ENCODE peak calls at places on chromosomes 4 and X, in five cellular contexts. H, I, D, V and Y are unnamed samples.

GRCh38 chr4:99927566-99927965 is 18.9 kb downstream of the DNAJB14 start:
- DNase-seq in H (no peak), I (no peak), D (no peak), V (no peak), Y (no peak)

GRCh38 chrX:23493941-23494374 is 159.3 kb downstream of the PTCHD1 start:
- DNase-seq in H (no peak), I (no peak), D (no peak), V (no peak), Y (no peak)

GRCh38 chrX:68421651-68422050 is 11.6 kb downstream of the OPHN1 start:
- DNase-seq in H (no peak), I (peak), D (no peak), V (no peak), Y (no peak)

GRCh38 chr4:8762951-8763735 is 108.5 kb downstream of the HMX1 start:
- DNase-seq in H (no peak), I (no peak), D (no peak), V (no peak), Y (no peak)

GRCh38 chr4:152486414-152487389 is 49.2 kb downstream of the FBXW7 start:
- DNase-seq in H (no peak), I (no peak), D (no peak), V (no peak), Y (peak)

GRCh38 chr4:92334716-92335350 is 31.1 kb downstream of the GRID2 start:
- DNase-seq in H (no peak), I (no peak), D (no peak), V (no peak), Y (no peak)

GRCh38 chr4:21882050-21882839 is 66.3 kb downstream of the KCNIP4 start:
- DNase-seq in H (no peak), I (peak), D (no peak), V (no peak), Y (no peak)

GRCh38 chr4:178165251-178165650 is 723.0 kb upstream of the AGA start:
- DNase-seq in H (no peak), I (no peak), D (no peak), V (no peak), Y (no peak)

GRCh38 chr4:93384897-93385296 is 443.7 kb upstream of the ATOH1 start:
- DNase-seq in H (no peak), I (peak), D (no peak), V (no peak), Y (no peak)

GRCh38 chr4:189511581-189511980 is 429.1 kb upstream of the FRG1 start:
- DNase-seq in H (no peak), I (no peak), D (no peak), V (no peak), Y (no peak)

DNA sequence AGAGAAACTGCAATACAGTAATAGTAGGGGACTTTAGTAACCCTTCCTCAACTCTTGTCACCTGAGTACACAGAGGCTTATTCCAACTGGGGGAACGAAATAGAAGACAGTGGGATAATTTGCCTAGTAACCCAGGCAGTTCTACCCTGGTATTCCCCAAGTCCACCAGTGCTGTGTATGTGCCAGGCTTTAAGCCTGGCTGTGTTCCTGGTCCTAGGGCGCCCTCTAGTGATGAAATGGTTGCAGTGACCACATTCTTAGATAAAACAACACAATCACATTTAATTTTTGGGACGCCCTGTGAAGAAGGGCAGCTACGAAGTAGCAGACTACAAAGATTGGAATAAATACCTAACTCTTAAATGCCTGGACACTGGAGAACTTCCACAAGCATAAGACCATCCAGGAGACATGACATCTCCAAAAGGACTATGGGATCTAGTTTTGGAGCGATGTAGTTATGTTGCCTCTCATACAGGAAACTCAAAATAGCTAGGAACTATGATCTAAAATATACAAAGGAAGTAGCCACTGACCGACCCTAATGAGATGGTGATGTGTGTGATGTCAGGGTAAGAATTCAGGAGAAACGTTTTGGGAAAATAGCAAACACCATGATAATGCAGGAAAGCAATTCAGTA is 288.5 kb upstream of the ZCCHC13 start:
- DNase-seq in H (peak), I (peak), D (peak), V (peak), Y (peak)
- TF ChIP-seq MXI1 in H (no peak), I (no peak), D (no peak), V (no peak), Y (no peak)

GRCh38 chr4:53557601-53558000 is 33.7 kb downstream of the LNX1 start:
- DNase-seq in H (no peak), I (no peak), D (no peak), V (no peak), Y (no peak)

GRCh38 chr4:53562409-53562808 is 28.9 kb downstream of the LNX1 start:
- DNase-seq in H (no peak), I (no peak), D (no peak), V (no peak), Y (no peak)

GRCh38 chr4:53555111-53555510 is 36.2 kb downstream of the LNX1 start:
- DNase-seq in H (no peak), I (no peak), D (no peak), V (no peak), Y (no peak)

GRCh38 chr4:53558981-53559620 is 32.2 kb downstream of the LNX1 start:
- DNase-seq in H (no peak), I (no peak), D (no peak), V (no peak), Y (no peak)

DNA sequence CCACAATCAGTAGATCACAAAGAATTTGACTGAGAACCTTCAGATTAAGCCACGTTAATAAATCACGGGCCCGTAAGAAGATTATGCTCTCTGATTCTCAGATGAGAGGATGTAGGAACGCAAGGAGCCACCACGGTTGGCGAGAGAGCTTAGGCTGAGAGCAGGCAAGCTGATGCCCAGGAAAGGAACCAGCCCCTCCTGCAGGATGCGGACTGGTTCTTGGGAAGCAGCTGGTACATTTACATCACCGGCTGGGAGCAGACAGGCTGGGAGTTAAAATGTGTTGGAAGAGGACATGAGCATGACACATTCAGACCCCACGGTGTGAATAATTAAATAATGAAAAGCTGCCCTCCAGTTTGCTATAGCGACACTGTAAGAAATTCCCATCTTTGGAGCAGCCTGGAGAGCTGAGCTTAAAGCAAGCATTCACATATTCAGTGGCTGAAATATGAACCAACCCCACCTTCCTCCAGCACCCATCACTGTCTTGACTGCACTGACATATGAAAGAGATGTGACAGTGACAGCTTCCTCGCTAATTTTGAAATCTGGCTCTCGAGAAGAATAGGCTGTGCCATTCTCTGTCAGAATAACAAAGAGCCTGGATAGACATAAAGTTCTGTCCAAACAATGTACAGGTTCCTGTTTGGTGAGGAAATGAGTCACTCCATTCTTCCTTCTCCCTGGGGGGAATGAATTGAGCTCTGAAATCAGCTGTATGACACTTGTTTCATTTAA is 33.1 kb downstream of the LNX1 start:
- DNase-seq in H (no peak), I (peak), D (no peak), V (no peak), Y (no peak)
- TF ChIP-seq MXI1 in H (no peak), I (no peak), D (no peak), V (no peak), Y (no peak)

GRCh38 chrX:106171293-106171692 is 3.2 kb downstream of the PWWP3B start:
- DNase-seq in H (no peak), I (no peak), D (no peak), V (no peak), Y (no peak)

GRCh38 chrX:106168107-106168506 is at the start of gene PWWP3B:
- DNase-seq in H (no peak), I (no peak), D (no peak), V (no peak), Y (no peak)

DNA sequence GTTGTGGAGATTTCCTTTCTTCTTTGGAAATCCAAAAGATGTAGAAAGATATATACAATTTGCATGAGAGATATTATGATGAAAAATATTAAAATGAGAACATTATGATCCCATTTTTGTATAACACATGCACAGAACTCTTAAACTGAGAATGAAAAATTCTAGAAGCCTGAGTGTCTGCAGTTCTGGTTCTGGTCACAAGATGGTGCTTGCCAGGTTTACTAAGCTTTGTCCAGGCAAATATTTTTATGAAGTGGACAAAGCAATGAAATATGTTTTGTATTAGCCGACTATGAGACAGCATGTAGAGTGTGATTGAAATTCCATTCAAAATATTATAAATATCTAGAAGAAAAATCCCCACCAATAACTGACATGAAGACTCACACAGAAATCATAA is 2.2 kb downstream of the PWWP3B start:
- DNase-seq in H (peak), I (no peak), D (no peak), V (no peak), Y (no peak)
- TF ChIP-seq MXI1 in H (no peak), I (no peak), D (no peak), V (no peak), Y (no peak)

GRCh38 chrX:69618803-69619202 is 2.9 kb downstream of the EDA start:
- DNase-seq in H (peak), I (peak), D (no peak), V (no peak), Y (peak)
- TF ChIP-seq MXI1 in H (no peak), I (no peak), D (no peak), V (no peak), Y (no peak)

GRCh38 chr4:10741961-10742699 is 57.6 kb upstream of the CLNK start:
- DNase-seq in H (no peak), I (no peak), D (no peak), V (no peak), Y (no peak)

GRCh38 chr4:10750714-10751113 is 66.1 kb upstream of the CLNK start:
- DNase-seq in H (no peak), I (no peak), D (no peak), V (no peak), Y (no peak)

GRCh38 chr4:10746371-10747143 is 62.0 kb upstream of the CLNK start:
- DNase-seq in H (no peak), I (peak), D (no peak), V (no peak), Y (no peak)

GRCh38 chr4:10743357-10743756 is 58.8 kb upstream of the CLNK start:
- DNase-seq in H (no peak), I (no peak), D (no peak), V (peak), Y (no peak)

DNA sequence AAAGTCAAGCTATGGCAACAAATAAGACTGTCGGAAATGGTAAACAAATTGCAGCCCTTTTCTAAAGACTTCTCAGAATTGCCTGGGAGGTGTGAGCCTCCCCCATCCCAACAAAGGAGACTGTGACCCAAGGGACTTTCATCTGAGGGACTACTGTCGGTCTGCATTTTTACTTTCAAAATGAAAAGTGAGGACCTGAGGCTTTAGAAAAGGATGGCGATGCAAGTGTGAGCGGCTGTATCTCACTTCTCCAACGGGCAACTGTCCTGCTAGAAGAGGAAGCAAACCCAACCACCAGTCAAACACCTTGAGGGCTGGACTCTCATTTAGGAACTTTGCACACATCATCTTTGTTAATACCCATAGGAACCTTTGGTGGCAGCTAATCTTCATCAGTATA is 62.6 kb upstream of the CLNK start:
- DNase-seq in H (no peak), I (no peak), D (no peak), V (peak), Y (no peak)
- TF ChIP-seq MXI1 in H (no peak), I (no peak), D (no peak), V (peak), Y (no peak)

DNA sequence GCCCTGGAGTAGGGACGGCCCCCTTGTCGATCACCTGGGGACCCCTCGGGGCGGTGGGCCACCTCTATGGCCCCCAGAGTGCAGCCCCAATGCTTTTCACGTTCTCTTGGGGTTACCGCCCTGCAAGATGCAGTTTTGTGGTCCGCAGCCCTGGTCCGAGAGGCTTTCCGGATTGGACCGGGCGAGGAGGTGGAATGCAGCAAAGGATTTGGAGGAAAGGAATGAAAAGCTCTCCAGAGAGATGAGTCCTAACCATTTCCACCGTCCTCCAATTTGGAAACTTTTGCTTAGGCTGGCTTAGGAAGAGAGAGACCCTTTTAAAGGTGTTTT is 601 bp downstream of the SLC25A43 start:
- DNase-seq in H (no peak), I (no peak), D (no peak), V (no peak), Y (no peak)
- TF ChIP-seq MXI1 in H (no peak), I (no peak), D (no peak), V (no peak), Y (no peak)

DNA sequence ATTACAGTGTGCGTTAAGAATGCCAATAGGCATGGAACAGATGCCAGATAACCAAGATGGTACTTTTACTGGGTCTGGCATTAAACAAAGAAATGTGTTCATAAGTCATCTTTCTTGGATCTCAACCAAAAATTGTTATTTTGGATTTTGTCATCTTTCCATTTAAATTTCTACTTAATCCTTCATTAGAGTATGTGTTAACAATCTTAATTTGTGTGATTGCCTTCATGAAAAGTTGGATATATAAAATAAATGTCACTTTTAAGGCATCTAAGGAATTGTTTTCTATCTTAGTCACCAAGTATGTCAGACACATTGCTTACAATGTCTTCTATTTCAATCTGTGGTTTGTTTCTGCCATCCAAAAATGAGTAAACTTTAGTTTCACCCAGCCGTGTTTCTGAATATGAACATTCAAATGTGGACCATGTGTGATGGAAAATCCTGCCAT is 87.5 kb downstream of the PALLD start:
- DNase-seq in H (no peak), I (peak), D (no peak), V (no peak), Y (no peak)
- TF ChIP-seq MXI1 in H (no peak), I (no peak), D (no peak), V (no peak), Y (no peak)

DNA sequence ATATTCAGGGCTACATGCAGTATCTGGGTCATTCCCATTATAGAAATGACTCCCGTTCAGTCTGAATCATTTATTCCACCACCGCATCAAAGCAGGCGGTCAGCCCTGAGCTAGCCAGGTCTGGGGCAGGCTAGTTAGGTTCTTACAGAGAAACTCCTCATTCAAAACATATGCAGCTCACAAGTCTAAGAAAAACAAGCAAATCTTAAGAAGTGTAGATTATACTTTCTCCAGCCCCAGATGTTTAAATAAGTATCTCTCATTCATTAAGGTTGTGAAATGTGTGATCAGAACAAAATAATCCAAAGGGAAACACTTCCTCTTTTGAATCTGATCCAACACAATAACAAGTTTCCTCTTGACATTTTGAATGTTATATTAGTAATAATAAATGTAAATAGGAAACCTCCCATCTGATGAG is 441.9 kb downstream of the INPP4B start:
- DNase-seq in H (no peak), I (peak), D (no peak), V (no peak), Y (no peak)
- TF ChIP-seq MXI1 in H (no peak), I (no peak), D (no peak), V (no peak), Y (no peak)

GRCh38 chrX:149274516-149275105 is 230.5 kb downstream of the IDS start:
- DNase-seq in H (no peak), I (no peak), D (no peak), V (no peak), Y (no peak)
- TF ChIP-seq MXI1 in H (no peak), I (no peak), D (no peak), V (no peak), Y (no peak)

GRCh38 chr4:76689079-76689817 is 208.7 kb downstream of the SOWAHB start:
- DNase-seq in H (peak), I (peak), D (no peak), V (no peak), Y (no peak)
- TF ChIP-seq MXI1 in H (peak), I (peak), D (no peak), V (no peak), Y (no peak)